ENCODE peak calls at places on chromosomes 1 and 21, in nine cellular contexts. One of them, this sample, is unnamed.

GRCh38 chr1:66251521-66251920 is 282.4 kb upstream of the SGIP1 start:
- DNase-seq in iPS-NIHi11: no peak
- DNase-seq in dermis microvascular lymphatic vessel endothelial cell: no peak
- DNase-seq in activated CD8-positive, alpha-beta T cell treated with anti-CD3 and anti-CD28 coated beads for 36 hours: no peak
- DNase-seq in neural crest cell: no peak
- DNase-seq in NCI-H2029 treated with DMSO at 0.1 percent for 48 hours: no peak
- DNase-seq in GDM1: peak; percentile 80
- DNase-seq in T-helper 9 cell: no peak
- DNase-seq in HEK293T: no peak
- DNase-seq in this sample: no peak

GRCh38 chr1:176789571-176790090 is 326.7 kb downstream of the PAPPA2 start:
- DNase-seq in iPS-NIHi11: no peak
- DNase-seq in T-helper 9 cell: no peak
- DNase-seq in NCI-H2029 treated with DMSO at 0.1 percent for 48 hours: no peak
- DNase-seq in neural crest cell: no peak
- DNase-seq in dermis microvascular lymphatic vessel endothelial cell: no peak
- DNase-seq in GDM1: no peak
- DNase-seq in HEK293T: no peak
- DNase-seq in activated CD8-positive, alpha-beta T cell treated with anti-CD3 and anti-CD28 coated beads for 36 hours: no peak
- DNase-seq in this sample: no peak

GRCh38 chr1:12581179-12581578 is 36.8 kb downstream of the DHRS3 start:
- DNase-seq in GDM1: no peak
- DNase-seq in iPS-NIHi11: no peak
- DNase-seq in activated CD8-positive, alpha-beta T cell treated with anti-CD3 and anti-CD28 coated beads for 36 hours: no peak
- DNase-seq in dermis microvascular lymphatic vessel endothelial cell: no peak
- DNase-seq in NCI-H2029 treated with DMSO at 0.1 percent for 48 hours: no peak
- DNase-seq in neural crest cell: no peak
- DNase-seq in HEK293T: no peak
- DNase-seq in T-helper 9 cell: no peak
- DNase-seq in this sample: no peak

GRCh38 chr1:22922640-22923039 is 50.0 kb downstream of the LACTBL1 start:
- DNase-seq in neural crest cell: no peak
- DNase-seq in iPS-NIHi11: no peak
- DNase-seq in GDM1: no peak
- DNase-seq in dermis microvascular lymphatic vessel endothelial cell: peak; percentile 48
- DNase-seq in NCI-H2029 treated with DMSO at 0.1 percent for 48 hours: no peak
- DNase-seq in activated CD8-positive, alpha-beta T cell treated with anti-CD3 and anti-CD28 coated beads for 36 hours: no peak
- DNase-seq in HEK293T: no peak
- DNase-seq in T-helper 9 cell: no peak
- DNase-seq in this sample: peak; percentile 32

GRCh38 chr1:208069908-208070307 is 159.0 kb upstream of the CD34 start:
- DNase-seq in HEK293T: no peak
- DNase-seq in dermis microvascular lymphatic vessel endothelial cell: no peak
- DNase-seq in iPS-NIHi11: no peak
- DNase-seq in T-helper 9 cell: no peak
- DNase-seq in NCI-H2029 treated with DMSO at 0.1 percent for 48 hours: no peak
- DNase-seq in GDM1: no peak
- DNase-seq in activated CD8-positive, alpha-beta T cell treated with anti-CD3 and anti-CD28 coated beads for 36 hours: no peak
- DNase-seq in neural crest cell: no peak
- DNase-seq in this sample: no peak

GRCh38 chr1:26693557-26694184 is 2.1 kb upstream of the ARID1A start:
- DNase-seq in HEK293T: no peak
- DNase-seq in iPS-NIHi11: no peak
- DNase-seq in neural crest cell: no peak
- DNase-seq in dermis microvascular lymphatic vessel endothelial cell: no peak
- DNase-seq in NCI-H2029 treated with DMSO at 0.1 percent for 48 hours: no peak
- DNase-seq in GDM1: no peak
- DNase-seq in activated CD8-positive, alpha-beta T cell treated with anti-CD3 and anti-CD28 coated beads for 36 hours: peak; percentile 20
- DNase-seq in T-helper 9 cell: no peak
- DNase-seq in this sample: no peak

GRCh38 chr1:60898987-60899386 is 183.4 kb upstream of the NFIA start:
- DNase-seq in NCI-H2029 treated with DMSO at 0.1 percent for 48 hours: no peak
- DNase-seq in iPS-NIHi11: no peak
- DNase-seq in neural crest cell: no peak
- DNase-seq in GDM1: no peak
- DNase-seq in HEK293T: no peak
- DNase-seq in dermis microvascular lymphatic vessel endothelial cell: no peak
- DNase-seq in T-helper 9 cell: no peak
- DNase-seq in activated CD8-positive, alpha-beta T cell treated with anti-CD3 and anti-CD28 coated beads for 36 hours: peak; percentile 20
- DNase-seq in this sample: no peak

GRCh38 chr21:34745557-34746255 is 76.9 kb downstream of the CLIC6 start:
- DNase-seq in dermis microvascular lymphatic vessel endothelial cell: peak; percentile 50
- DNase-seq in iPS-NIHi11: peak; percentile 86
- DNase-seq in NCI-H2029 treated with DMSO at 0.1 percent for 48 hours: peak; percentile 70
- DNase-seq in activated CD8-positive, alpha-beta T cell treated with anti-CD3 and anti-CD28 coated beads for 36 hours: peak; percentile 69
- DNase-seq in HEK293T: peak; percentile 87
- DNase-seq in neural crest cell: peak; percentile 67
- DNase-seq in T-helper 9 cell: peak; percentile 16
- DNase-seq in GDM1: peak; percentile 49
- DNase-seq in this sample: peak; percentile 33

GRCh38 chr1:203858975-203859374 is 2.4 kb upstream of the SNRPE start:
- DNase-seq in T-helper 9 cell: no peak
- DNase-seq in iPS-NIHi11: no peak
- DNase-seq in GDM1: no peak
- DNase-seq in dermis microvascular lymphatic vessel endothelial cell: no peak
- DNase-seq in activated CD8-positive, alpha-beta T cell treated with anti-CD3 and anti-CD28 coated beads for 36 hours: no peak
- DNase-seq in HEK293T: no peak
- DNase-seq in neural crest cell: no peak
- DNase-seq in NCI-H2029 treated with DMSO at 0.1 percent for 48 hours: no peak
- DNase-seq in this sample: no peak

GRCh38 chr21:30984897-30985296 is 53.4 kb downstream of the KRTAP19-8 start:
- DNase-seq in neural crest cell: no peak
- DNase-seq in dermis microvascular lymphatic vessel endothelial cell: no peak
- DNase-seq in HEK293T: no peak
- DNase-seq in GDM1: no peak
- DNase-seq in T-helper 9 cell: no peak
- DNase-seq in iPS-NIHi11: no peak
- DNase-seq in NCI-H2029 treated with DMSO at 0.1 percent for 48 hours: peak; percentile 59
- DNase-seq in activated CD8-positive, alpha-beta T cell treated with anti-CD3 and anti-CD28 coated beads for 36 hours: no peak
- DNase-seq in this sample: no peak

GRCh38 chr1:219862366-219862765 is 66.0 kb downstream of the SLC30A10 start:
- DNase-seq in NCI-H2029 treated with DMSO at 0.1 percent for 48 hours: no peak
- DNase-seq in HEK293T: no peak
- DNase-seq in GDM1: no peak
- DNase-seq in neural crest cell: no peak
- DNase-seq in T-helper 9 cell: no peak
- DNase-seq in dermis microvascular lymphatic vessel endothelial cell: no peak
- DNase-seq in iPS-NIHi11: no peak
- DNase-seq in activated CD8-positive, alpha-beta T cell treated with anti-CD3 and anti-CD28 coated beads for 36 hours: no peak
- DNase-seq in this sample: no peak

GRCh38 chr1:93313026-93313425 is 32.7 kb upstream of the DR1 start:
- DNase-seq in HEK293T: no peak
- DNase-seq in dermis microvascular lymphatic vessel endothelial cell: no peak
- DNase-seq in neural crest cell: no peak
- DNase-seq in NCI-H2029 treated with DMSO at 0.1 percent for 48 hours: no peak
- DNase-seq in iPS-NIHi11: no peak
- DNase-seq in T-helper 9 cell: no peak
- DNase-seq in GDM1: no peak
- DNase-seq in activated CD8-positive, alpha-beta T cell treated with anti-CD3 and anti-CD28 coated beads for 36 hours: no peak
- DNase-seq in this sample: no peak

GRCh38 chr1:36890776-36891175 is 143.5 kb downstream of the GRIK3 start:
- DNase-seq in iPS-NIHi11: no peak
- DNase-seq in activated CD8-positive, alpha-beta T cell treated with anti-CD3 and anti-CD28 coated beads for 36 hours: no peak
- DNase-seq in GDM1: no peak
- DNase-seq in NCI-H2029 treated with DMSO at 0.1 percent for 48 hours: no peak
- DNase-seq in dermis microvascular lymphatic vessel endothelial cell: no peak
- DNase-seq in HEK293T: no peak
- DNase-seq in T-helper 9 cell: no peak
- DNase-seq in neural crest cell: no peak
- DNase-seq in this sample: no peak

GRCh38 chr1:22131875-22132486 is 10.9 kb downstream of the WNT4 start:
- DNase-seq in NCI-H2029 treated with DMSO at 0.1 percent for 48 hours: no peak
- DNase-seq in T-helper 9 cell: peak; percentile 52
- DNase-seq in iPS-NIHi11: peak; percentile 97
- DNase-seq in GDM1: peak; percentile 5
- DNase-seq in dermis microvascular lymphatic vessel endothelial cell: peak; percentile 11
- DNase-seq in activated CD8-positive, alpha-beta T cell treated with anti-CD3 and anti-CD28 coated beads for 36 hours: peak; percentile 74
- DNase-seq in neural crest cell: peak; percentile 68
- DNase-seq in HEK293T: peak; percentile 84
- DNase-seq in this sample: no peak

GRCh38 chr1:205983925-205984725 is 19.1 kb downstream of the RAB7B start:
- DNase-seq in neural crest cell: peak; percentile 46
- DNase-seq in NCI-H2029 treated with DMSO at 0.1 percent for 48 hours: no peak
- DNase-seq in T-helper 9 cell: no peak
- DNase-seq in dermis microvascular lymphatic vessel endothelial cell: peak; percentile 29
- DNase-seq in activated CD8-positive, alpha-beta T cell treated with anti-CD3 and anti-CD28 coated beads for 36 hours: peak; percentile 59
- DNase-seq in iPS-NIHi11: peak; percentile 72
- DNase-seq in HEK293T: peak; percentile 77
- DNase-seq in GDM1: peak; percentile 25
- DNase-seq in this sample: no peak

GRCh38 chr1:111535256-111536191 is 32.1 kb upstream of the ADORA3 start:
- DNase-seq in NCI-H2029 treated with DMSO at 0.1 percent for 48 hours: no peak
- DNase-seq in GDM1: no peak
- DNase-seq in dermis microvascular lymphatic vessel endothelial cell: no peak
- DNase-seq in iPS-NIHi11: no peak
- DNase-seq in activated CD8-positive, alpha-beta T cell treated with anti-CD3 and anti-CD28 coated beads for 36 hours: no peak
- DNase-seq in neural crest cell: peak; percentile 14
- DNase-seq in T-helper 9 cell: no peak
- DNase-seq in HEK293T: no peak
- DNase-seq in this sample: no peak

GRCh38 chr1:3471356-3472087 is 17.1 kb downstream of the ARHGEF16 start:
- DNase-seq in iPS-NIHi11: peak; percentile 87
- DNase-seq in GDM1: no peak
- DNase-seq in T-helper 9 cell: no peak
- DNase-seq in activated CD8-positive, alpha-beta T cell treated with anti-CD3 and anti-CD28 coated beads for 36 hours: no peak
- DNase-seq in NCI-H2029 treated with DMSO at 0.1 percent for 48 hours: no peak
- DNase-seq in neural crest cell: peak; percentile 74
- DNase-seq in dermis microvascular lymphatic vessel endothelial cell: no peak
- DNase-seq in HEK293T: no peak
- DNase-seq in this sample: no peak

GRCh38 chr1:206500046-206500445 is 7.3 kb upstream of the RASSF5 start:
- DNase-seq in T-helper 9 cell: no peak
- DNase-seq in dermis microvascular lymphatic vessel endothelial cell: no peak
- DNase-seq in neural crest cell: no peak
- DNase-seq in NCI-H2029 treated with DMSO at 0.1 percent for 48 hours: no peak
- DNase-seq in GDM1: no peak
- DNase-seq in iPS-NIHi11: no peak
- DNase-seq in activated CD8-positive, alpha-beta T cell treated with anti-CD3 and anti-CD28 coated beads for 36 hours: no peak
- DNase-seq in HEK293T: no peak
- DNase-seq in this sample: no peak

GRCh38 chr1:161958425-161958824 is 65.2 kb downstream of the OLFML2B start:
- DNase-seq in GDM1: no peak
- DNase-seq in dermis microvascular lymphatic vessel endothelial cell: no peak
- DNase-seq in NCI-H2029 treated with DMSO at 0.1 percent for 48 hours: no peak
- DNase-seq in T-helper 9 cell: no peak
- DNase-seq in iPS-NIHi11: no peak
- DNase-seq in activated CD8-positive, alpha-beta T cell treated with anti-CD3 and anti-CD28 coated beads for 36 hours: no peak
- DNase-seq in HEK293T: no peak
- DNase-seq in neural crest cell: no peak
- DNase-seq in this sample: no peak

GRCh38 chr1:11314959-11315358 is 42.0 kb downstream of the UBIAD1 start:
- DNase-seq in iPS-NIHi11: no peak
- DNase-seq in dermis microvascular lymphatic vessel endothelial cell: no peak
- DNase-seq in HEK293T: no peak
- DNase-seq in activated CD8-positive, alpha-beta T cell treated with anti-CD3 and anti-CD28 coated beads for 36 hours: no peak
- DNase-seq in T-helper 9 cell: no peak
- DNase-seq in neural crest cell: no peak
- DNase-seq in GDM1: no peak
- DNase-seq in NCI-H2029 treated with DMSO at 0.1 percent for 48 hours: no peak
- DNase-seq in this sample: no peak

GRCh38 chr21:25573409-25574206 is 33.7 kb downstream of the MRPL39 start:
- DNase-seq in T-helper 9 cell: peak; percentile 12
- DNase-seq in neural crest cell: no peak
- DNase-seq in dermis microvascular lymphatic vessel endothelial cell: peak; percentile 38
- DNase-seq in activated CD8-positive, alpha-beta T cell treated with anti-CD3 and anti-CD28 coated beads for 36 hours: peak; percentile 87
- DNase-seq in NCI-H2029 treated with DMSO at 0.1 percent for 48 hours: no peak
- DNase-seq in GDM1: no peak
- DNase-seq in HEK293T: peak; percentile 19
- DNase-seq in iPS-NIHi11: no peak
- DNase-seq in this sample: peak; percentile 41

GRCh38 chr1:23836037-23836436 is 10.8 kb upstream of the HMGCL start:
- DNase-seq in activated CD8-positive, alpha-beta T cell treated with anti-CD3 and anti-CD28 coated beads for 36 hours: no peak
- DNase-seq in NCI-H2029 treated with DMSO at 0.1 percent for 48 hours: no peak
- DNase-seq in HEK293T: no peak
- DNase-seq in dermis microvascular lymphatic vessel endothelial cell: no peak
- DNase-seq in GDM1: peak; percentile 13
- DNase-seq in neural crest cell: no peak
- DNase-seq in T-helper 9 cell: no peak
- DNase-seq in iPS-NIHi11: no peak
- DNase-seq in this sample: no peak

GRCh38 chr1:196355206-196355786 is 252.9 kb downstream of the KCNT2 start:
- DNase-seq in HEK293T: no peak
- DNase-seq in GDM1: no peak
- DNase-seq in T-helper 9 cell: no peak
- DNase-seq in iPS-NIHi11: no peak
- DNase-seq in activated CD8-positive, alpha-beta T cell treated with anti-CD3 and anti-CD28 coated beads for 36 hours: no peak
- DNase-seq in dermis microvascular lymphatic vessel endothelial cell: peak; percentile 47
- DNase-seq in neural crest cell: no peak
- DNase-seq in NCI-H2029 treated with DMSO at 0.1 percent for 48 hours: no peak
- DNase-seq in this sample: no peak

GRCh38 chr1:204888294-204888693 is 17.6 kb downstream of the NFASC start:
- DNase-seq in activated CD8-positive, alpha-beta T cell treated with anti-CD3 and anti-CD28 coated beads for 36 hours: no peak
- DNase-seq in HEK293T: no peak
- DNase-seq in iPS-NIHi11: no peak
- DNase-seq in dermis microvascular lymphatic vessel endothelial cell: no peak
- DNase-seq in NCI-H2029 treated with DMSO at 0.1 percent for 48 hours: no peak
- DNase-seq in GDM1: no peak
- DNase-seq in T-helper 9 cell: no peak
- DNase-seq in neural crest cell: no peak
- DNase-seq in this sample: no peak

This sample was measured in pulmonary artery endothelial cell.